ENCODE peak calls at places on chromosomes 5 and 9, in seven cellular contexts. S, O, J, P, Z, V and K are unnamed samples.

GRCh38 chr9:126095546-126096190 is 231.0 kb upstream of the MVB12B start:
- DNase-seq in P (no peak), O (no peak), Z (no peak), V (no peak), J (peak), S (no peak), K (no peak)

GRCh38 chr5:173004447-173004846 is 20.9 kb downstream of the ATP6V0E1 start:
- DNase-seq in P (no peak), Z (no peak), J (no peak), V (no peak), O (no peak), S (no peak), K (no peak)

GRCh38 chr5:168324864-168325615 is 33.6 kb downstream of the WWC1 start:
- DNase-seq in J (no peak), Z (no peak), V (no peak), O (no peak), S (peak), P (peak), K (no peak)

GRCh38 chr9:104779334-104779733 is 15.4 kb downstream of the NIPSNAP3B start:
- DNase-seq in P (no peak), O (no peak), J (no peak), V (no peak), Z (no peak), S (no peak), K (no peak)

GRCh38 chr9:102135768-102136167 is 397.3 kb upstream of the GRIN3A start:
- DNase-seq in V (no peak), O (no peak), S (no peak), Z (no peak), P (no peak), J (no peak), K (no peak)

GRCh38 chr9:120100595-120100994 is 479.4 kb downstream of the CDK5RAP2 start:
- DNase-seq in P (no peak), S (no peak), Z (no peak), J (no peak), V (no peak), O (no peak), K (no peak)

GRCh38 chr5:98349251-98349989 is 424.0 kb upstream of the RGMB start:
- DNase-seq in Z (no peak), J (peak), O (peak), V (no peak), S (peak), P (no peak), K (no peak)

GRCh38 chr9:135718616-135719015 is 16.6 kb downstream of the KCNT1 start:
- DNase-seq in P (no peak), J (no peak), Z (no peak), S (no peak), O (no peak), V (no peak), K (no peak)

GRCh38 chr5:133273661-133274596 is 222.1 kb downstream of the HSPA4 start:
- DNase-seq in V (no peak), P (no peak), O (peak), S (peak), Z (no peak), J (no peak), K (no peak)

GRCh38 chr9:91253488-91253887 is 108.2 kb downstream of the AUH start:
- DNase-seq in P (no peak), Z (no peak), S (no peak), J (peak), V (no peak), O (peak), K (no peak)
- TF ChIP-seq CTCF in P (no peak), Z (no peak), S (peak), J (peak), V (no peak), O (peak), K (peak)

DNA sequence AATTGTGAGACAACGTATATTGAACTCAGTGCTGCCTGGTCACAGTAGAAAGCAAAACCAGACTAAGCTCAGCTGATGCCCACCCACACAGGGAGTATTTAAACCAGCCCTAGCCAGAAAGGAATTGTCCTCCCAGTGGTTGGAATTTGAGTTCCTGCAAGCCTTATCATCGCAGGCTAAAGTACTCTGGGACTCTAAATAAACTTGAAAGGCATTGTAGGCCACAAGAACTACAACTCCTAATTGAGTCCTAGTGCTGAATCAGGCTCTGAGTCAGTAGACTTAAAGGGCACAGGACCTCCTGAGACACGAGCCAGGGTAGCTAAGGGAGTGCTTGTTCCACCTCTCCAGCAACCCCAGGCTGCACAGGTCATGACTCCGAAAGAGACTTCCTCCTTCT is 171.4 kb downstream of the MCTP1 start:
- DNase-seq in S (peak), Z (no peak), P (no peak), V (no peak), J (no peak), O (peak), K (no peak)
- TF ChIP-seq CTCF in S (peak), Z (no peak), P (no peak), V (no peak), J (no peak), O (peak), K (no peak)

GRCh38 chr9:2158111-2158610 is 143.0 kb downstream of the SMARCA2 start:
- DNase-seq in Z (peak), P (peak), O (peak), S (peak), J (peak), V (no peak), K (no peak)
- TF ChIP-seq CTCF in Z (no peak), P (no peak), O (no peak), S (no peak), J (peak), V (no peak), K (peak)

GRCh38 chr5:135013445-135013844 is 20.6 kb downstream of the PITX1 start:
- DNase-seq in V (peak), Z (no peak), J (no peak), S (no peak), P (no peak), O (no peak), K (no peak)

GRCh38 chr5:135011355-135012032 is 22.5 kb downstream of the PITX1 start:
- DNase-seq in Z (no peak), V (peak), O (no peak), P (peak), S (no peak), J (no peak), K (no peak)

GRCh38 chr5:135010502-135011354 is 23.3 kb downstream of the PITX1 start:
- DNase-seq in J (no peak), O (no peak), P (peak), V (peak), Z (no peak), S (no peak), K (no peak)

GRCh38 chr5:135012951-135013391 is 21.1 kb downstream of the PITX1 start:
- DNase-seq in J (no peak), S (no peak), V (peak), Z (no peak), P (peak), O (no peak), K (no peak)

GRCh38 chr5:135012033-135012588 is 21.9 kb downstream of the PITX1 start:
- DNase-seq in J (no peak), P (no peak), S (no peak), V (peak), Z (no peak), O (no peak), K (no peak)
- TF ChIP-seq CTCF in J (no peak), P (no peak), S (no peak), V (no peak), Z (no peak), O (no peak), K (no peak)

DNA sequence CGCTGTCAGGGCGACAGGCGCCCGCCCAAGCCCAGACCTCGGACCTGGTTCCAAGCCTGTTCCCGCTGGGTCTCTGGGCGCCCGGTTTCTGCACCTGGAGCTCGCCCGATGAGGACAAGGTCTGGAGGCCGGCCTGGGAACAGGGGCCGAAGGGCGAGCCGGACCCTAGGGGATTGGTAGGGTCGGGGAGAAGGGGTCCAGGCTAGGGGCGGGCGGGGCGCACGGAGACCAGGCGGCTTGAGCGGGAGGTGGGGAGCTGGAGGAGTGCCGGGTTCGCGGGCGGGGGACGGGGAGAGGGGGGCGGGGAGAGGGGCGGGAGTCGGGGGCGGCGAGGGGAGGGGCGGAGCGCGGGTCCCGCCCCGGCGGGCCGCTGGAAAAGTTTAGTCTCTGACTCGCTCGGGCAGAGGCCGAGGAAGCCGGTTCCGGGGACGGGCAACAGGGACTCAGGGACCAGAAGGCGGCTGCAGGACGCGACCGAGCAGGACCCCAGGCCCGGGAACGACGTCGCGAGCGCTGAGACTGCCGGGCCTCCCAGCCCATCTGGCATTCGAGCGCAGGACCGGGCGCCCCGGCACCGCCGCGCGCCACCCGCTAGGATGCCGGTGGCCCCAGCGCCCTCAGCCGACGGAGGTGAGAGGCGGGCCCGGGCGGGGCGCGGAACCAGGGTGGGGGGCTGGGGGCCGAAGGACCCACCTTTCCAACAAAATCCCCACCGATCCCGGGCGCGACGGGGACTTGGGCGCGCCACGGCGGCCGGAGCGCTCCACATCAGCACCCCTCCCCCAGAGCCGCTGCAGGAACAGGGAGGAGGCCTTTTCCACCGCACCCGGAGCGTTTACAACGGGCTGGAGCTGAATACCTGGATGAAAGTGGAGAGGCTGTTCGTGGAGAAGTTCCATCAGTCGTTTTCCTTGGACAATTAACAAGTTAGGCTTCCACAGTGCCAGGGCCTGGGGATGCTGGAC is at the start of gene S1PR3:
- DNase-seq in J (peak), O (peak), Z (peak), V (peak), P (peak), S (peak), K (peak)
- TF ChIP-seq CTCF in J (no peak), O (no peak), Z (no peak), V (no peak), P (no peak), S (peak), K (peak)